ENCODE peak calls at places on chromosomes 11 and 22, in four cellular contexts. One of them, this sample, is unnamed.

GRCh38 chr11:121652982-121653381 is 200.2 kb upstream of the SORL1-AS1 start:
- DNase-seq in Peyer's patch: no peak
- DNase-seq in spleen: no peak
- DNase-seq in thoracic aorta: no peak
- DNase-seq in this sample: no peak

GRCh38 chr11:60786811-60787567 is 1.9 kb downstream of the MS4A10 start:
- DNase-seq in Peyer's patch: peak; percentile 81
- DNase-seq in spleen: peak; percentile 50
- DNase-seq in thoracic aorta: peak; percentile 42
- DNase-seq in this sample: peak; percentile 56

GRCh38 chr11:11813288-11813962 is 28.3 kb upstream of the USP47 start:
- DNase-seq in Peyer's patch: no peak
- DNase-seq in spleen: no peak
- DNase-seq in thoracic aorta: peak; percentile 28
- DNase-seq in this sample: no peak

GRCh38 chr11:34379539-34379938 is 21.7 kb upstream of the ABTB2 start:
- DNase-seq in Peyer's patch: no peak
- DNase-seq in spleen: no peak
- DNase-seq in thoracic aorta: no peak
- DNase-seq in this sample: no peak

GRCh38 chr11:105046898-105047579 is 1.9 kb upstream of the CARD16 start:
- DNase-seq in Peyer's patch: no peak
- DNase-seq in spleen: no peak
- DNase-seq in thoracic aorta: no peak
- DNase-seq in this sample: no peak

GRCh38 chr22:35489225-35489624 is 51.4 kb upstream of the RASD2 start:
- DNase-seq in Peyer's patch: no peak
- DNase-seq in spleen: no peak
- DNase-seq in thoracic aorta: no peak
- DNase-seq in this sample: no peak

GRCh38 chr22:50329236-50329635 is 2.4 kb upstream of the DENND6B start:
- DNase-seq in Peyer's patch: no peak
- DNase-seq in spleen: no peak
- DNase-seq in thoracic aorta: no peak
- DNase-seq in this sample: no peak

GRCh38 chr22:45448431-45448830 is 34.9 kb downstream of the RIBC2 start:
- DNase-seq in Peyer's patch: no peak
- DNase-seq in spleen: no peak
- DNase-seq in thoracic aorta: no peak
- DNase-seq in this sample: no peak

GRCh38 chr22:38681784-38682335 is at the start of gene TOMM22:
- DNase-seq in Peyer's patch: peak; percentile 92
- DNase-seq in spleen: peak; percentile 98
- DNase-seq in thoracic aorta: peak; percentile 40
- DNase-seq in this sample: peak; percentile 95

GRCh38 chr11:15200696-15201095 is 86.0 kb downstream of the INSC start:
- DNase-seq in Peyer's patch: no peak
- DNase-seq in spleen: no peak
- DNase-seq in thoracic aorta: no peak
- DNase-seq in this sample: no peak

GRCh38 chr11:102157219-102157618 is 47.0 kb downstream of the YAP1 start:
- DNase-seq in Peyer's patch: no peak
- DNase-seq in spleen: no peak
- DNase-seq in thoracic aorta: no peak
- DNase-seq in this sample: no peak

GRCh38 chr22:46139895-46140350 is 10.4 kb upstream of the PPARA start:
- DNase-seq in Peyer's patch: no peak
- DNase-seq in spleen: peak; percentile 67
- DNase-seq in thoracic aorta: no peak
- DNase-seq in this sample: no peak

GRCh38 chr11:126411971-126412381 is 56.5 kb downstream of the ST3GAL4 start:
- DNase-seq in Peyer's patch: no peak
- DNase-seq in spleen: peak; percentile 41
- DNase-seq in thoracic aorta: no peak
- DNase-seq in this sample: no peak

GRCh38 chr11:76657139-76657823 is 13.3 kb downstream of the LRRC32 start:
- DNase-seq in Peyer's patch: peak; percentile 43
- DNase-seq in spleen: no peak
- DNase-seq in thoracic aorta: no peak
- DNase-seq in this sample: peak; percentile 21

GRCh38 chr22:19477321-19478085 is 1.5 kb downstream of the UFD1 start:
- DNase-seq in Peyer's patch: no peak
- DNase-seq in spleen: no peak
- DNase-seq in thoracic aorta: no peak
- DNase-seq in this sample: no peak

GRCh38 chr11:132373405-132374141 is 1003.2 kb downstream of the NTM start:
- DNase-seq in Peyer's patch: no peak
- DNase-seq in spleen: no peak
- DNase-seq in thoracic aorta: no peak
- DNase-seq in this sample: no peak

GRCh38 chr22:19799322-19800190 is 39.0 kb downstream of the TBX1 start:
- DNase-seq in Peyer's patch: no peak
- DNase-seq in spleen: no peak
- DNase-seq in thoracic aorta: peak; percentile 25
- DNase-seq in this sample: peak; percentile 41

GRCh38 chr11:102666331-102666957 is 39.1 kb downstream of the MMP27 start:
- DNase-seq in Peyer's patch: no peak
- DNase-seq in spleen: no peak
- DNase-seq in thoracic aorta: no peak
- DNase-seq in this sample: no peak

GRCh38 chr11:42338056-42338455 is 878.6 kb upstream of the LRRC4C start:
- DNase-seq in Peyer's patch: no peak
- DNase-seq in spleen: no peak
- DNase-seq in thoracic aorta: no peak
- DNase-seq in this sample: no peak

GRCh38 chr11:9459573-9460321 is 1.1 kb upstream of the ZNF143 start:
- DNase-seq in Peyer's patch: no peak
- DNase-seq in spleen: peak; percentile 75
- DNase-seq in thoracic aorta: no peak
- DNase-seq in this sample: no peak

GRCh38 chr11:128911701-128912100 is 20.5 kb downstream of the KCNJ5 start:
- DNase-seq in Peyer's patch: no peak
- DNase-seq in spleen: no peak
- DNase-seq in thoracic aorta: no peak
- DNase-seq in this sample: no peak

GRCh38 chr11:61499816-61500491 is 8.6 kb upstream of the LRRC10B start:
- DNase-seq in Peyer's patch: no peak
- DNase-seq in spleen: no peak
- DNase-seq in thoracic aorta: no peak
- DNase-seq in this sample: no peak

GRCh38 chr11:19808076-19808911 is 95.7 kb downstream of the NAV2 start:
- DNase-seq in Peyer's patch: no peak
- DNase-seq in spleen: no peak
- DNase-seq in thoracic aorta: no peak
- DNase-seq in this sample: no peak

GRCh38 chr22:36853407-36854099 is 7.3 kb upstream of the NCF4 start:
- DNase-seq in Peyer's patch: no peak
- DNase-seq in spleen: peak; percentile 96
- DNase-seq in thoracic aorta: no peak
- DNase-seq in this sample: peak; percentile 88

GRCh38 chr22:41332217-41332616 is 30.9 kb downstream of the ZC3H7B start:
- DNase-seq in Peyer's patch: no peak
- DNase-seq in spleen: no peak
- DNase-seq in thoracic aorta: no peak
- DNase-seq in this sample: no peak

GRCh38 chr11:29282088-29282487 is 734.7 kb downstream of the KCNA4 start:
- DNase-seq in Peyer's patch: no peak
- DNase-seq in spleen: no peak
- DNase-seq in thoracic aorta: no peak
- DNase-seq in this sample: no peak

GRCh38 chr11:107606122-107606521 is 15.2 kb downstream of the ELMOD1 start:
- DNase-seq in Peyer's patch: no peak
- DNase-seq in spleen: no peak
- DNase-seq in thoracic aorta: no peak
- DNase-seq in this sample: no peak

GRCh38 chr11:75465701-75466531 is 32.9 kb upstream of the KLHL35 start:
- DNase-seq in Peyer's patch: no peak
- DNase-seq in spleen: peak; percentile 79
- DNase-seq in thoracic aorta: no peak
- DNase-seq in this sample: peak; percentile 43

GRCh38 chr11:122983438-122984185 is 2.0 kb upstream of the BSX start:
- DNase-seq in Peyer's patch: no peak
- DNase-seq in spleen: no peak
- DNase-seq in thoracic aorta: no peak
- DNase-seq in this sample: no peak

GRCh38 chr11:34284166-34284565 is 73.6 kb downstream of the ABTB2 start:
- DNase-seq in Peyer's patch: no peak
- DNase-seq in spleen: no peak
- DNase-seq in thoracic aorta: no peak
- DNase-seq in this sample: no peak

GRCh38 chr22:19524170-19525115 is at the start of gene CLDN5:
- DNase-seq in Peyer's patch: no peak
- DNase-seq in spleen: peak; percentile 76
- DNase-seq in thoracic aorta: no peak
- DNase-seq in this sample: peak; percentile 60

GRCh38 chr22:50046481-50047245 is 11.4 kb downstream of the TTLL8 start:
- DNase-seq in Peyer's patch: no peak
- DNase-seq in spleen: no peak
- DNase-seq in thoracic aorta: no peak
- DNase-seq in this sample: no peak

GRCh38 chr11:27392715-27393114 is 29.7 kb upstream of the CCDC34 start:
- DNase-seq in Peyer's patch: no peak
- DNase-seq in spleen: no peak
- DNase-seq in thoracic aorta: no peak
- DNase-seq in this sample: no peak

GRCh38 chr22:43260818-43261217 is 73.9 kb upstream of the TTLL12 start:
- DNase-seq in Peyer's patch: no peak
- DNase-seq in spleen: no peak
- DNase-seq in thoracic aorta: no peak
- DNase-seq in this sample: no peak

GRCh38 chr11:87097582-87097981 is 59.8 kb downstream of the TMEM135 start:
- DNase-seq in Peyer's patch: no peak
- DNase-seq in spleen: no peak
- DNase-seq in thoracic aorta: no peak
- DNase-seq in this sample: no peak

GRCh38 chr22:33821290-33821689 is 99.0 kb downstream of the LARGE1 start:
- DNase-seq in Peyer's patch: no peak
- DNase-seq in spleen: no peak
- DNase-seq in thoracic aorta: no peak
- DNase-seq in this sample: no peak

GRCh38 chr22:33823552-33823951 is 96.7 kb downstream of the LARGE1 start:
- DNase-seq in Peyer's patch: no peak
- DNase-seq in spleen: no peak
- DNase-seq in thoracic aorta: no peak
- DNase-seq in this sample: no peak

GRCh38 chr22:33819743-33820142 is 100.5 kb downstream of the LARGE1 start:
- DNase-seq in Peyer's patch: no peak
- DNase-seq in spleen: no peak
- DNase-seq in thoracic aorta: no peak
- DNase-seq in this sample: no peak
- TF ChIP-seq CTCF in Peyer's patch: no peak
- TF ChIP-seq CTCF in spleen: no peak
- TF ChIP-seq CTCF in thoracic aorta: no peak
- TF ChIP-seq CTCF in this sample: no peak

DNA sequence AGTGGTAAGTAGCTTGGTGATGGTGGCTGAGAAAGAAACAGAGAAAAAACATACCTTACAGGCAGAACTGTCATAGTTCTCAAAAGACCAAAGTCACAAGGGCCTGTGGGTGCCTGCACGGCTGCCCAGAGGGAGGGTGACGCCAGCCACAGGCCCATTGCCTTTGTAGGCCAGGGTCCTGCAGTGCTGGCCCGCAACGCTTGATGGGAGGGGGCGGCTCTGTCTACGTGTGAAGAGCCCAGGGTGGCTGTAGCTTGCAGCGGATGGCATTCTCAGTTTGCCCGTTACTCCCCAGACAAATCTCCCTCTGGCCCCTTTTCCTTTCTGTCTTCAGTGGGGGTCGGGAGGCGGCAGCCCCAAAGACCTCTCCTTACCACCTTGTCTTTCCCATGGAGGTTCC is 24.7 kb upstream of the B3GAT1 start:
- DNase-seq in Peyer's patch: no peak
- DNase-seq in spleen: no peak
- DNase-seq in thoracic aorta: no peak
- DNase-seq in this sample: no peak
- H3K27me3 ChIP-seq in Peyer's patch: no peaks in the 10 kb centered on the region
- H3K27me3 ChIP-seq in spleen: peaks cover 4% of the 10 kb centered on the region
- H3K27me3 ChIP-seq in thoracic aorta: no peaks in the 10 kb centered on the region
- H3K27me3 ChIP-seq in this sample: peaks cover 12% of the 10 kb centered on the region

DNA sequence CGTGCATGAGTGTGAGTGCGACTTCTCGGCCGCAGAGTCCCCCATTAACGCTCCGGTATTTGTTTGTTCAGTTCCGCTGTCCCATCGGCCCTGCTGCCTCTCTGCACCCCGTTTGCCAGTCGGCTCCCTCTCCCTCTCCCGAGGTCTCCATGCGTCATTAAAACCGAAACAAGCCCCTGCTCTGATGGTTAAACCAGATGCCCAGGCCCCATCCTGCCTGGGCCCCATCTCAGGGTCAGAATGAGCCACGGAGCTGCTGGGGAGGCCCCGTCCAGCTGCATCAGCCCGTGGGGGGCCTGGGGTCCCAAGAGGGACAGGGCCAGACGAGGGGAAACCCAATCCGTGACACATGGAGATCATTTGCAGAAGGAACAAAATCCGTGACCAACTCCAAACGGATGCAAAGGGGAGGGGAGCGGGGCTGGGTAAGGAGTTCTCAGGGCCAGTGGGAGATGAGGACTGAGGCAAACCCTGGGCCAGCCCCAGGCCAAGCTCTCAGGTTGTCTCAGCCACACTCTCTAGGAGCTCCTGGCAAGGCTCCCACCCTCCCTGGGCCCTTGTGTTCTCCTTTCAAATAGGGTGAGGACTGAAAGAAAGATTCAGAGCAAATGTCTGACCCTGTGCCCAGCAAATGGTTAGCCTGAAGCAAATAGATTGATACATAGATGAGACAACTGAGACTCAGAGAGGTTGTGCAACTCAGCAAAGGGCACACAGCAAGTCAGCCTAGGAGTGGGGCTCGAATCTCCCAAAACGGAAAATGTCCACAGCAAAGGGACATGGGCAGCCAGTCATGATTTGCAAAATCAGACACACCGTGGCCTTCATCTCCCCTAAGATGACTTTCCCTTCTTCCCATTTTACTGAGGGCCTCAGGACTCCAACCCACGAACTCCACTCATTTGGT is 162.1 kb downstream of the MN1 start:
- DNase-seq in Peyer's patch: no peak
- DNase-seq in spleen: no peak
- DNase-seq in thoracic aorta: no peak
- DNase-seq in this sample: no peak
- H3K27ac ChIP-seq in Peyer's patch: no peak overlapping the region
- H3K27ac ChIP-seq in spleen: no peak overlapping the region
- H3K27ac ChIP-seq in thoracic aorta: no peak overlapping the region
- H3K27ac ChIP-seq in this sample: no peak overlapping the region

GRCh38 chr11:110772863-110773262 is 60.6 kb upstream of the ARHGAP20 start:
- DNase-seq in Peyer's patch: no peak
- DNase-seq in spleen: no peak
- DNase-seq in thoracic aorta: no peak
- DNase-seq in this sample: no peak
- TF ChIP-seq CTCF in Peyer's patch: no peak
- TF ChIP-seq CTCF in spleen: no peak
- TF ChIP-seq CTCF in thoracic aorta: no peak
- TF ChIP-seq CTCF in this sample: no peak